ENCODE peak calls at places on chromosome 1, in five cellular contexts. J is left ventricle myocardium inferior, X is mammary epithelial cell, H is amniotic stem cell, A is T1000. G is an unnamed sample.

GRCh38 chr1:41313661-41314131 is 47.5 kb upstream of the FOXO6 start:
- DNase-seq in A (no peak), X (no peak), J (no peak), H (no peak), G (no peak)

GRCh38 chr1:46333300-46334029 is 7.1 kb upstream of the NSUN4 start:
- DNase-seq in H (no peak), A (no peak), X (peak; percentile 27), J (no peak), G (no peak)

GRCh38 chr1:53525595-53525994 is 66.4 kb downstream of the DMRTB1 start:
- DNase-seq in X (no peak), A (no peak), H (no peak), J (no peak), G (no peak)

GRCh38 chr1:154405762-154406571 is 824 bp downstream of the IL6R start:
- DNase-seq in X (peak; percentile 79), J (peak; percentile 86), A (peak; percentile 59), H (peak; percentile 27), G (no peak)

GRCh38 chr1:11940260-11940921 is 5.9 kb downstream of the PLOD1 start:
- DNase-seq in A (no peak), H (no peak), J (peak; percentile 32), X (peak; percentile 43), G (no peak)

GRCh38 chr1:53704804-53705445 is 34.0 kb downstream of the GLIS1 start:
- DNase-seq in A (no peak), J (no peak), X (no peak), H (no peak), G (no peak)

GRCh38 chr1:41765109-41765655 is 153.5 kb downstream of the HIVEP3 start:
- DNase-seq in A (no peak), H (no peak), X (no peak), J (no peak), G (no peak)

GRCh38 chr1:241950390-241950789 is 7.2 kb upstream of the BECN2 start:
- DNase-seq in J (no peak), A (peak; percentile 18), X (peak; percentile 50), H (peak; percentile 66), G (no peak)

GRCh38 chr1:6601865-6602668 is 602 bp downstream of the KLHL21 start:
- DNase-seq in J (peak; percentile 51), A (no peak), X (peak; percentile 41), H (no peak), G (no peak)

GRCh38 chr1:45604239-45604638 is 19.6 kb downstream of the CCDC17 start:
- DNase-seq in A (no peak), H (no peak), J (no peak), X (no peak), G (no peak)

GRCh38 chr1:165828103-165828558 is 717 bp downstream of the UCK2 start:
- DNase-seq in X (peak; percentile 39), A (peak; percentile 32), J (peak; percentile 22), H (no peak), G (no peak)

GRCh38 chr1:7437036-7437435 is 334.1 kb upstream of the VAMP3 start:
- DNase-seq in A (no peak), H (no peak), J (no peak), X (no peak), G (no peak)